ENCODE peak calls at places on chromosomes 2 and 18, in five cellular contexts. Z is A673, Y is fibroblast of the aortic adventitia, S is GM12878, V is cardiac muscle cell. G is an unnamed sample.

GRCh38 chr2:71250945-71251344 is 24.0 kb upstream of the PAIP2B start:
- DNase-seq in Z (no peak), Y (no peak), S (no peak), V (no peak), G (no peak)

GRCh38 chr2:234427081-234428058 is 69.5 kb downstream of the ARL4C start:
- DNase-seq in Z (peak), Y (peak), S (no peak), V (peak), G (peak)

GRCh38 chr2:81007104-81007503 is 702.6 kb upstream of the LRRTM1 start:
- DNase-seq in Z (no peak), Y (no peak), S (no peak), V (no peak), G (no peak)

GRCh38 chr18:11653521-11653920 is 35.5 kb upstream of the GNAL start:
- DNase-seq in Z (no peak), Y (no peak), S (no peak), V (no peak), G (no peak)

GRCh38 chr2:179974743-179975142 is 32.4 kb downstream of the CWC22 start:
- DNase-seq in Z (no peak), Y (no peak), S (no peak), V (no peak), G (no peak)

GRCh38 chr18:42182728-42183700 is 228.0 kb downstream of the PIK3C3 start:
- DNase-seq in Z (no peak), Y (peak), S (no peak), V (peak), G (peak)

GRCh38 chr2:20314562-20315521 is 35.8 kb downstream of the PUM2 start:
- DNase-seq in Z (no peak), Y (no peak), S (no peak), V (no peak), G (peak)

GRCh38 chr2:130154773-130155765 is 10.2 kb upstream of the CCDC74B start:
- DNase-seq in Z (no peak), Y (no peak), S (no peak), V (no peak), G (no peak)

GRCh38 chr2:197322729-197323720 is 12.4 kb upstream of the ANKRD44 start:
- DNase-seq in Z (no peak), Y (no peak), S (no peak), V (no peak), G (no peak)

GRCh38 chr2:6181525-6182270 is 489.5 kb downstream of the SOX11 start:
- DNase-seq in Z (peak), Y (peak), S (no peak), V (peak), G (peak)

GRCh38 chr2:158102446-158102845 is 770 bp downstream of the UPP2 start:
- DNase-seq in Z (no peak), Y (no peak), S (no peak), V (no peak), G (no peak)

GRCh38 chr2:127561371-127561770 is 25.9 kb downstream of the MYO7B start:
- DNase-seq in Z (no peak), Y (no peak), S (no peak), V (no peak), G (no peak)

GRCh38 chr18:11398625-11399024 is 210.8 kb upstream of the SLC35G4 start:
- DNase-seq in Z (peak), Y (no peak), S (no peak), V (no peak), G (no peak)

GRCh38 chr2:71800106-71800809 is 346.9 kb downstream of the DYSF start:
- DNase-seq in Z (no peak), Y (no peak), S (no peak), V (no peak), G (no peak)

GRCh38 chr2:3238951-3239841 is 138.4 kb downstream of the EIPR1 start:
- DNase-seq in Z (no peak), Y (no peak), S (no peak), V (no peak), G (no peak)

GRCh38 chr2:224042191-224042696 is 3.2 kb upstream of the SERPINE2 start:
- DNase-seq in Z (peak), Y (peak), S (no peak), V (peak), G (peak)

GRCh38 chr2:24174851-24175277 is at the start of gene FAM228A:
- DNase-seq in Z (no peak), Y (no peak), S (no peak), V (peak), G (no peak)

GRCh38 chr2:23411752-23412431 is 26.9 kb downstream of the KLHL29 start:
- DNase-seq in Z (no peak), Y (peak), S (no peak), V (peak), G (peak)

GRCh38 chr18:24754572-24754971 is 294.1 kb downstream of the HRH4 start:
- DNase-seq in Z (no peak), Y (no peak), S (no peak), V (no peak), G (no peak)

GRCh38 chr2:238412067-238412767 is 14.5 kb upstream of the ASB1 start:
- DNase-seq in Z (no peak), Y (no peak), S (no peak), V (no peak), G (no peak)

GRCh38 chr18:63161032-63161727 is 158.4 kb downstream of the BCL2 start:
- DNase-seq in Z (no peak), Y (no peak), S (peak), V (peak), G (no peak)

GRCh38 chr18:33960393-33960792 is 264.3 kb downstream of the NOL4 start:
- DNase-seq in Z (peak), Y (no peak), S (no peak), V (no peak), G (peak)

GRCh38 chr18:7535436-7536190 is 31.5 kb upstream of the PTPRM start:
- DNase-seq in Z (no peak), Y (no peak), S (no peak), V (no peak), G (no peak)

GRCh38 chr2:55869637-55870325 is 53.8 kb downstream of the EFEMP1 start:
- DNase-seq in Z (no peak), Y (peak), S (no peak), V (peak), G (peak)

GRCh38 chr18:12645751-12646203 is 12.1 kb downstream of the SPIRE1 start:
- DNase-seq in Z (no peak), Y (peak), S (no peak), V (peak), G (no peak)

GRCh38 chr2:199410130-199410529 is 47.6 kb downstream of the SATB2 start:
- DNase-seq in Z (no peak), Y (no peak), S (no peak), V (no peak), G (peak)

DNA sequence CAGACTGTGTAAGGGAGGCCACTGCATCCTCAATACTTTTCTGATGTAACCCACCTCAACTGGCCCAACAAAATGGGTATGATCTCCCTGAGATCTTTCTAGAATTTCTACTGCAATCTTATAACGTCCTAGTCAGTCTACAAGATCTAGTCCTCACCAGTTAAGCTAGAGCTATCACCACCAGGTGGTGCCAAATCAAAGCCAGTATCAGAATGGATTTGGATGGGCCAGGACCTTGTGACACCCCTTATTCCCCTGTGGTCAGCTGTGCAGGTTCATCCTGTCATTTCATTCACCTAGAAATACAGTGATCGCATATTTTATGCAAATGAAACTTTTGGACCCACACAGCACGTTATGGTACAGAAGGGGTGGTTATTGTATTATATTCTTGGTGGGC is 90.3 kb downstream of the OLA1 start:
- DNase-seq in Z (peak), Y (peak), S (peak), V (peak), G (peak)
- TF ChIP-seq CTCF in Z (peak), Y (peak), S (peak), V (peak), G (peak)

GRCh38 chr18:79682481-79682880 is 2.9 kb downstream of the CTDP1 start:
- DNase-seq in Z (no peak), Y (no peak), S (no peak), V (no peak), G (no peak)
- H3K4me3 ChIP-seq in Z (no peak), Y (no peak), S (peak), V (no peak), G (no peak)

GRCh38 chr2:98412751-98413445 is 31.8 kb upstream of the INPP4A start:
- DNase-seq in Z (peak), Y (peak), S (peak), V (peak), G (peak)
- TF ChIP-seq CTCF in Z (peak), Y (peak), S (peak), V (peak), G (peak)

DNA sequence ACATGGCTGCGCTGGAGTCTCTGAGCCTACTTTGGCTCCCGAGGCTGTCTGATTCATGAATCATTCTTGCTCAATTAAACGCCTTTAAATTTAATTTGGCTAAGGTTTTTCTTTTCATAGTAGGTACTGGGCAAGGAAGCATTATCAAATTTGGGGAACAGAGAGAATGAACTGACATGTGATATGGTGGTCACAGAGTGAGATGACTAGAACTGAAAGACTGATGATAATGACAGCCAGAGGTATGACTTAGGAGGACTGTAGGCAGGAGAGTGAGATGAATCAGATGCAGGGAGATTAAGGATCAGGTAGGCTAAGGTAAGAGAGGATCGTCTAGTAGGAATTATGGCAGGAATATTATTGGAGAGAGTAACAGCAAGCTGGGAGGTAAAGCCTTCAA is 40.9 kb upstream of the ST8SIA3 start:
- DNase-seq in Z (no peak), Y (no peak), S (no peak), V (no peak), G (no peak)
- H3K4me3 ChIP-seq in Z (no peak), Y (no peak), S (no peak), V (no peak), G (no peak)